ENCODE peak calls at places on chromosomes 3 and 15, in five cellular contexts. O, V, I, Z and K are unnamed samples.

GRCh38 chr3:187740446-187741399 is 4.5 kb downstream of the BCL6 start:
- DNase-seq in O (peak; percentile 92), I (peak; percentile 71), V (peak; percentile 40), Z (no peak), K (peak; percentile 68)

GRCh38 chr15:85639752-85640381 is 154.9 kb downstream of the KLHL25 start:
- DNase-seq in V (no peak), O (no peak), Z (peak; percentile 73), I (no peak), K (no peak)

GRCh38 chr3:126508539-126508938 is 9.0 kb downstream of the UROC1 start:
- DNase-seq in V (no peak), Z (no peak), I (peak; percentile 54), O (no peak), K (no peak)

GRCh38 chr3:177928156-177928555 is 608.1 kb upstream of the KCNMB2 start:
- DNase-seq in Z (no peak), V (no peak), I (peak; percentile 43), O (no peak), K (peak; percentile 19)

GRCh38 chr3:47954562-47954961 is 61.7 kb downstream of the MAP4 start:
- DNase-seq in Z (no peak), I (no peak), V (no peak), O (no peak), K (no peak)

GRCh38 chr3:38097446-38098375 is 39.2 kb downstream of the ACAA1 start:
- DNase-seq in I (no peak), V (no peak), Z (no peak), O (no peak), K (no peak)

GRCh38 chr3:43638594-43639447 is 17.0 kb upstream of the ANO10 start:
- DNase-seq in V (peak; percentile 65), I (peak; percentile 14), O (peak; percentile 82), Z (no peak), K (peak; percentile 39)

GRCh38 chr3:123780656-123781055 is 103.5 kb downstream of the MYLK start:
- DNase-seq in V (no peak), O (no peak), I (peak; percentile 69), Z (no peak), K (no peak)

GRCh38 chr3:11050666-11051323 is 58.2 kb downstream of the SLC6A1 start:
- DNase-seq in I (no peak), Z (no peak), O (no peak), V (no peak), K (no peak)

GRCh38 chr3:32381922-32382321 is 9.7 kb upstream of the CMTM7 start:
- DNase-seq in Z (no peak), V (no peak), O (no peak), I (no peak), K (no peak)

GRCh38 chr15:63448261-63448660 is 56.1 kb upstream of the USP3 start:
- DNase-seq in Z (no peak), O (no peak), V (no peak), I (no peak), K (no peak)

GRCh38 chr3:154022603-154023002 is 98.6 kb upstream of the ARHGEF26 start:
- DNase-seq in O (no peak), V (no peak), Z (no peak), I (no peak), K (no peak)

GRCh38 chr3:171685116-171685895 is 125.0 kb downstream of the PLD1 start:
- DNase-seq in I (no peak), O (no peak), V (no peak), Z (no peak), K (no peak)

GRCh38 chr3:141345951-141346817 is 22.1 kb upstream of the ZBTB38 start:
- DNase-seq in V (no peak), O (no peak), Z (no peak), I (no peak), K (no peak)

GRCh38 chr15:63221346-63221745 is 31.9 kb downstream of the RAB8B start:
- DNase-seq in O (no peak), Z (no peak), V (no peak), I (no peak), K (no peak)

GRCh38 chr3:178989821-178990220 is 81.8 kb downstream of the ZMAT3 start:
- DNase-seq in V (no peak), I (no peak), O (no peak), Z (no peak), K (no peak)

GRCh38 chr15:99114511-99115299 is 9.8 kb downstream of the SYNM start:
- DNase-seq in I (no peak), O (no peak), Z (no peak), V (no peak), K (no peak)

GRCh38 chr3:127254001-127254400 is 33.8 kb downstream of the PRR20G start:
- DNase-seq in O (no peak), Z (no peak), V (no peak), I (no peak), K (no peak)

GRCh38 chr15:57784081-57784488 is 77.6 kb downstream of the POLR2M start:
- DNase-seq in I (peak; percentile 9), O (no peak), Z (no peak), V (no peak), K (no peak)

GRCh38 chr3:79039192-79039591 is 728.6 kb downstream of the ROBO1 start:
- DNase-seq in V (no peak), Z (peak; percentile 57), I (no peak), O (no peak), K (no peak)

GRCh38 chr3:13144163-13145023 is 71.2 kb upstream of the IQSEC1 start:
- DNase-seq in V (no peak), O (peak; percentile 55), Z (no peak), I (no peak), K (no peak)

GRCh38 chr15:56844892-56845291 is 73.6 kb upstream of the TCF12 start:
- DNase-seq in V (no peak), I (no peak), Z (no peak), O (no peak), K (no peak)

GRCh38 chr15:22952826-22953579 is 27.2 kb downstream of the CYFIP1 start:
- DNase-seq in I (no peak), Z (no peak), O (peak; percentile 60), V (no peak), K (no peak)

GRCh38 chr3:10777627-10778026 is 38.4 kb upstream of the SLC6A11 start:
- DNase-seq in I (no peak), Z (no peak), O (no peak), V (no peak), K (no peak)

GRCh38 chr3:76679510-76679909 is 360.4 kb upstream of the ROBO2 start:
- DNase-seq in I (no peak), O (no peak), Z (no peak), V (peak; percentile 16), K (peak; percentile 9)

GRCh38 chr3:46899151-46900006 is 21.9 kb downstream of the PTH1R start:
- DNase-seq in V (no peak), I (no peak), Z (no peak), O (peak; percentile 58), K (no peak)

GRCh38 chr15:74123131-74123429 is 7.3 kb upstream of the ISLR2 start:
- DNase-seq in V (no peak), I (no peak), O (no peak), Z (no peak), K (no peak)

GRCh38 chr3:129633751-129634481 is 27.4 kb upstream of the PLXND1 start:
- DNase-seq in V (no peak), I (no peak), Z (no peak), O (no peak), K (no peak)

GRCh38 chr3:12679468-12679867 is 15.6 kb upstream of the RAF1 start:
- DNase-seq in I (peak; percentile 29), Z (peak; percentile 76), V (no peak), O (no peak), K (no peak)

GRCh38 chr3:186609247-186609868 is 3.5 kb upstream of the AHSG start:
- DNase-seq in O (no peak), Z (no peak), I (peak; percentile 52), V (peak; percentile 49), K (peak; percentile 61)

GRCh38 chr3:56792201-56792600 is 9.5 kb downstream of the ARHGEF3 start:
- DNase-seq in V (no peak), Z (no peak), O (no peak), I (no peak), K (no peak)

GRCh38 chr3:18369561-18370185 is 55.5 kb downstream of the SATB1 start:
- DNase-seq in O (no peak), V (no peak), I (no peak), Z (no peak), K (no peak)